ENCODE peak calls at places on chromosomes 13 and 19, in nine cellular contexts. W is tibial nerve, Y is uterus, V is upper lobe of right lung, Q is ascending aorta, J is Peyer's patch, S is HepG2, O is neural progenitor cell, N is heart left ventricle. C is an unnamed sample.

GRCh38 chr19:56823956-56824355 is 16.6 kb downstream of the PEG3 start:
- DNase-seq in W (no peak), Y (no peak), V (no peak), Q (no peak), J (no peak), S (no peak), O (no peak), N (no peak), C (no peak)

GRCh38 chr19:50814883-50815282 is 8.7 kb downstream of the KLK1 start:
- DNase-seq in W (no peak), Y (no peak), V (no peak), Q (no peak), J (no peak), S (no peak), O (no peak), N (no peak), C (no peak)

GRCh38 chr13:98540476-98540875 is 36.4 kb downstream of the STK24 start:
- DNase-seq in W (no peak), Y (no peak), V (no peak), Q (no peak), J (no peak), S (no peak), O (no peak), N (no peak), C (no peak)

GRCh38 chr13:28137556-28137955 is 789 bp upstream of the PAN3 start:
- DNase-seq in W (peak), Y (no peak), V (no peak), Q (no peak), J (no peak), S (no peak), O (peak), N (no peak), C (no peak)

GRCh38 chr19:12623361-12624031 is 12.8 kb downstream of the ZNF791 start:
- DNase-seq in W (no peak), Y (no peak), V (no peak), Q (no peak), J (no peak), S (no peak), O (no peak), N (no peak), C (no peak)

GRCh38 chr19:33468361-33469170 is 53.0 kb downstream of the PEPD start:
- DNase-seq in W (no peak), Y (no peak), V (peak), Q (no peak), J (peak), S (no peak), O (no peak), N (no peak), C (no peak)

GRCh38 chr13:33934343-33934742 is 116.4 kb downstream of the RFC3 start:
- DNase-seq in W (no peak), Y (no peak), V (no peak), Q (no peak), J (no peak), S (no peak), O (no peak), N (no peak), C (no peak)

GRCh38 chr19:4542896-4543351 is 3.1 kb upstream of the LRG1 start:
- DNase-seq in W (no peak), Y (no peak), V (no peak), Q (no peak), J (no peak), S (no peak), O (no peak), N (no peak), C (no peak)

GRCh38 chr13:23427342-23428182 is 5.9 kb downstream of the SACS start:
- DNase-seq in W (no peak), Y (peak), V (no peak), Q (no peak), J (no peak), S (peak), O (no peak), N (no peak), C (peak)

GRCh38 chr19:14354445-14354844 is 26.8 kb upstream of the ADGRE5 start:
- DNase-seq in W (no peak), Y (no peak), V (no peak), Q (no peak), J (no peak), S (no peak), O (no peak), N (no peak), C (no peak)

GRCh38 chr13:23921451-23921888 is 24.2 kb upstream of the C1QTNF9B start:
- DNase-seq in W (peak), Y (no peak), V (no peak), Q (no peak), J (no peak), S (peak), O (peak), N (no peak), C (no peak)

GRCh38 chr13:111145071-111145470 is 30.0 kb downstream of the ARHGEF7 start:
- DNase-seq in W (no peak), Y (no peak), V (no peak), Q (no peak), J (no peak), S (no peak), O (no peak), N (no peak), C (no peak)

GRCh38 chr19:46783670-46784069 is 4.7 kb downstream of the SLC1A5 start:
- DNase-seq in W (no peak), Y (no peak), V (no peak), Q (no peak), J (no peak), S (no peak), O (no peak), N (no peak), C (no peak)

GRCh38 chr19:7612282-7613274 is 16.8 kb downstream of the XAB2 start:
- DNase-seq in W (no peak), Y (no peak), V (no peak), Q (no peak), J (no peak), S (no peak), O (no peak), N (no peak), C (no peak)

GRCh38 chr19:56348289-56348877 is 33.7 kb upstream of the ZSCAN5A start:
- DNase-seq in W (no peak), Y (no peak), V (no peak), Q (no peak), J (no peak), S (no peak), O (peak), N (no peak), C (no peak)

GRCh38 chr19:32570081-32570785 is 10.8 kb upstream of the PDCD5 start:
- DNase-seq in W (peak), Y (peak), V (no peak), Q (no peak), J (peak), S (peak), O (peak), N (no peak), C (peak)

GRCh38 chr13:69903081-69903480 is 204.5 kb upstream of the ATXN8OS start:
- DNase-seq in W (no peak), Y (no peak), V (no peak), Q (no peak), J (no peak), S (no peak), O (no peak), N (no peak), C (no peak)

GRCh38 chr13:39941236-39941635 is 285.8 kb downstream of the COG6 start:
- DNase-seq in W (no peak), Y (no peak), V (no peak), Q (no peak), J (no peak), S (no peak), O (no peak), N (no peak), C (no peak)

GRCh38 chr19:11766597-11767591 is at the start of gene ZNF441:
- DNase-seq in W (peak), Y (peak), V (peak), Q (peak), J (peak), S (peak), O (peak), N (peak), C (peak)

GRCh38 chr19:21691656-21692055 is 75.7 kb downstream of the ZNF100 start:
- DNase-seq in W (no peak), Y (peak), V (no peak), Q (no peak), J (no peak), S (no peak), O (no peak), N (no peak), C (no peak)

GRCh38 chr19:15587663-15588062 is 27.4 kb upstream of the CYP4F8 start:
- DNase-seq in W (peak), Y (no peak), V (peak), Q (no peak), J (no peak), S (no peak), O (no peak), N (peak), C (no peak)

GRCh38 chr19:17743874-17744273 is 7.4 kb upstream of the FCHO1 start:
- DNase-seq in W (no peak), Y (no peak), V (no peak), Q (no peak), J (no peak), S (no peak), O (no peak), N (peak), C (no peak)

GRCh38 chr19:43759515-43759914 is 4.8 kb upstream of the SMG9 start:
- DNase-seq in W (no peak), Y (no peak), V (no peak), Q (no peak), J (no peak), S (peak), O (no peak), N (peak), C (no peak)

GRCh38 chr13:25249001-25249543 is 38.2 kb downstream of the MTMR6 start:
- DNase-seq in W (peak), Y (no peak), V (no peak), Q (no peak), J (no peak), S (peak), O (peak), N (no peak), C (no peak)

GRCh38 chr19:35114656-35115537 is 726 bp upstream of the FXYD3 start:
- DNase-seq in W (peak), Y (peak), V (peak), Q (no peak), J (peak), S (peak), O (peak), N (peak), C (no peak)

GRCh38 chr19:37803250-37803854 is 24.0 kb upstream of the ZNF573 start:
- DNase-seq in W (no peak), Y (no peak), V (no peak), Q (no peak), J (no peak), S (no peak), O (no peak), N (no peak), C (no peak)

GRCh38 chr13:83498486-83499190 is 383.6 kb downstream of the SLITRK1 start:
- DNase-seq in W (no peak), Y (no peak), V (no peak), Q (no peak), J (no peak), S (no peak), O (no peak), N (no peak), C (peak)

GRCh38 chr19:17289489-17289888 is 7.8 kb downstream of the ANKLE1 start:
- DNase-seq in W (no peak), Y (peak), V (peak), Q (no peak), J (peak), S (no peak), O (peak), N (peak), C (no peak)

GRCh38 chr19:13085673-13086072 is 17.0 kb downstream of the LYL1 start:
- DNase-seq in W (no peak), Y (no peak), V (peak), Q (no peak), J (no peak), S (no peak), O (no peak), N (no peak), C (no peak)

GRCh38 chr13:97425570-97425969 is 8.4 kb upstream of the RAP2A start:
- DNase-seq in W (no peak), Y (no peak), V (no peak), Q (no peak), J (no peak), S (no peak), O (no peak), N (no peak), C (no peak)

GRCh38 chr19:44912854-44913253 is 1.6 kb upstream of the APOC1 start:
- DNase-seq in W (no peak), Y (no peak), V (peak), Q (peak), J (no peak), S (peak), O (no peak), N (no peak), C (no peak)

GRCh38 chr19:33416307-33417215 is 43.1 kb downstream of the CEBPG start:
- DNase-seq in W (peak), Y (peak), V (no peak), Q (no peak), J (peak), S (peak), O (peak), N (peak), C (no peak)

GRCh38 chr13:110089100-110089499 is 217.9 kb downstream of the COL4A1 start:
- DNase-seq in W (no peak), Y (no peak), V (no peak), Q (no peak), J (no peak), S (no peak), O (no peak), N (no peak), C (no peak)

GRCh38 chr13:110092869-110093268 is 214.1 kb downstream of the COL4A1 start:
- DNase-seq in W (no peak), Y (no peak), V (no peak), Q (no peak), J (no peak), S (no peak), O (no peak), N (no peak), C (no peak)

GRCh38 chr13:110089815-110090214 is 217.1 kb downstream of the COL4A1 start:
- DNase-seq in W (no peak), Y (no peak), V (no peak), Q (no peak), J (no peak), S (no peak), O (no peak), N (no peak), C (no peak)
- TF ChIP-seq CTCF in W (no peak), Y (no peak), V (peak), Q (no peak), J (no peak), S (no peak), O (peak), N (no peak), C (peak)

DNA sequence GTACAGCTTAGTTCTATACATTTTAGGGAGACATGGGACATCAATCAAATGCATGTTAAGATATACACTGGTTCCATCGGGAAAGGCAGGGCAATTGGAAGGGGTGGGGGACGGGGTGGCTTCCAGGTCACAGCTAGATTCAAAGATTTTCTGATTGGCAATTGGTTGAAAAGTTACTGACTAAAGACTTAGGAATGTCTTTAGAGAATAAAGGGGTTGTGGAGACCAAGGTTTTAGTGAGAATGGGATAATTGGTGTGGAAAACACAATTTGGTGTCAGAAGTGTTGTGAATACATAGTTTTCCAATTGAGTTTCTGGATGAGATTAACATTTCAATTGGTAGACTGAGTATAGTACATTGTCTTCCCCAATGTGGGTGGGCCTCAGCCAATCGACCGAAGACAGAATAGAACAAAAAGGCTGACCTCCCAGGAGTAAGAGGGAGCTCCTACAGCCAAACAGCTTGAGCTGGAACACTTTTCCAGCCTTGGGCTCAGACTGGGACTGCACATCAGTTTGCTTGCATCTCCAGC is 988 bp upstream of the CCDC169 start:
- DNase-seq in W (no peak), Y (no peak), V (no peak), Q (no peak), J (no peak), S (no peak), O (peak), N (no peak), C (no peak)
- H3K4me3 ChIP-seq in W (no peak), Y (no peak), V (no peak), Q (peak), J (no peak), S (no peak), O (peak), N (no peak), C (no peak)

GRCh38 chr13:21034602-21035190 is 26.7 kb downstream of the LATS2 start:
- DNase-seq in W (no peak), Y (peak), V (no peak), Q (no peak), J (no peak), S (no peak), O (peak), N (no peak), C (no peak)
- TF ChIP-seq CTCF in W (no peak), Y (no peak), V (peak), Q (no peak), J (no peak), S (no peak), O (peak), N (peak), C (no peak)

GRCh38 chr19:49807888-49808675 is 5.0 kb downstream of the FUZ start:
- DNase-seq in W (no peak), Y (no peak), V (no peak), Q (no peak), J (no peak), S (no peak), O (no peak), N (no peak), C (no peak)

GRCh38 chr19:49811328-49811727 is 1.8 kb downstream of the FUZ start:
- DNase-seq in W (no peak), Y (no peak), V (no peak), Q (no peak), J (no peak), S (no peak), O (no peak), N (no peak), C (no peak)

GRCh38 chr19:49808762-49809154 is 4.3 kb downstream of the FUZ start:
- DNase-seq in W (peak), Y (peak), V (peak), Q (peak), J (peak), S (peak), O (peak), N (peak), C (no peak)

GRCh38 chr19:49809987-49810389 is 3.1 kb downstream of the FUZ start:
- DNase-seq in W (no peak), Y (no peak), V (no peak), Q (no peak), J (no peak), S (no peak), O (no peak), N (no peak), C (no peak)

GRCh38 chr19:49809155-49809986 is 3.7 kb downstream of the FUZ start:
- DNase-seq in W (peak), Y (peak), V (peak), Q (no peak), J (no peak), S (peak), O (peak), N (peak), C (no peak)
- H3K4me3 ChIP-seq in W (peak), Y (peak), V (peak), Q (peak), J (peak), S (peak), O (peak), N (peak), C (peak)

GRCh38 chr19:39190768-39191167 is 6.0 kb upstream of the NCCRP1 start:
- DNase-seq in W (no peak), Y (no peak), V (no peak), Q (no peak), J (no peak), S (no peak), O (no peak), N (no peak), C (no peak)

GRCh38 chr19:39183100-39183499 is 13.7 kb upstream of the NCCRP1 start:
- DNase-seq in W (no peak), Y (no peak), V (no peak), Q (no peak), J (no peak), S (no peak), O (no peak), N (no peak), C (no peak)

GRCh38 chr19:39188960-39189359 is 7.8 kb upstream of the NCCRP1 start:
- DNase-seq in W (no peak), Y (no peak), V (no peak), Q (no peak), J (no peak), S (no peak), O (no peak), N (no peak), C (no peak)

GRCh38 chr19:39186391-39186790 is 10.4 kb upstream of the NCCRP1 start:
- DNase-seq in W (no peak), Y (no peak), V (no peak), Q (no peak), J (no peak), S (no peak), O (no peak), N (no peak), C (no peak)

DNA sequence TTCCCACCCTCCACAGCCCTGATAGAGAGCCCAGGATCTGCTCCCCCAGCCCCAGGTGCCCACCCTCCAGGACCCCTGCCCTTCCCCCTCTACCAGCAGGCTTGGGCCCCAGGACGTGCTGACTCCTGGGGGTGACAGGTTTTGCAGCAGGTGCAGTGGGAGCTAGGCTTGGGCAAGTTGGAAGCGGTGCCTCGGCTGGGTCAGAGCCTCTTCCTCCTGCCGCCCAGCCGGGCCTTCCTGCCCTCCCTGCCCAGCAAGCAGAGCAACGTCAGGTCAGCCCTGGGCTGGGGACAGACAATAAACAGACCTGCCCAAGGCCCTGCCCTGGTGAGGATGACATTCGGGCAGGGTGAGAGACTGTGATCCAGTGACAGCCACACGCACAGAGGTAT is 9.2 kb upstream of the NCCRP1 start:
- DNase-seq in W (no peak), Y (no peak), V (no peak), Q (no peak), J (no peak), S (no peak), O (no peak), N (no peak), C (no peak)
- TF ChIP-seq CTCF in W (no peak), Y (no peak), V (no peak), Q (no peak), J (no peak), S (no peak), O (no peak), N (no peak), C (no peak)

C was measured in AG04449.